ENCODE peak calls at places on chromosomes 12 and 14, in five cellular contexts. O, I, Z, A and F are unnamed samples.

GRCh38 chr12:97927991-97928390 is 465.4 kb downstream of the RMST start:
- DNase-seq in O (no peak), I (no peak), Z (no peak), A (no peak), F (no peak)

GRCh38 chr14:100471451-100472093 is 115.6 kb downstream of the BEGAIN start:
- DNase-seq in O (peak), I (no peak), Z (peak), A (no peak), F (peak)

GRCh38 chr12:51460519-51460918 is 35.9 kb downstream of the SLC4A8 start:
- DNase-seq in O (peak), I (no peak), Z (peak), A (no peak), F (no peak)

GRCh38 chr12:121974026-121974985 is 47.4 kb upstream of the BCL7A start:
- DNase-seq in O (no peak), I (no peak), Z (no peak), A (no peak), F (no peak)

GRCh38 chr12:121391619-121392324 is 8.1 kb upstream of the RNF34 start:
- DNase-seq in O (no peak), I (peak), Z (peak), A (no peak), F (no peak)

GRCh38 chr12:8050600-8051250 is 15.4 kb downstream of the C3AR1 start:
- DNase-seq in O (no peak), I (no peak), Z (no peak), A (no peak), F (no peak)

GRCh38 chr12:127393896-127394295 is 873.1 kb upstream of the TMEM132C start:
- DNase-seq in O (peak), I (no peak), Z (peak), A (no peak), F (no peak)

GRCh38 chr12:51227962-51228361 is 10.1 kb upstream of the POU6F1 start:
- DNase-seq in O (no peak), I (no peak), Z (no peak), A (no peak), F (no peak)

GRCh38 chr12:57782243-57782607 is 362 bp upstream of the TSFM start:
- DNase-seq in O (no peak), I (no peak), Z (no peak), A (no peak), F (no peak)
- H3K4me2 ChIP-seq in O (peak), I (peak), Z (no peak), A (no peak), F (no peak)

DNA sequence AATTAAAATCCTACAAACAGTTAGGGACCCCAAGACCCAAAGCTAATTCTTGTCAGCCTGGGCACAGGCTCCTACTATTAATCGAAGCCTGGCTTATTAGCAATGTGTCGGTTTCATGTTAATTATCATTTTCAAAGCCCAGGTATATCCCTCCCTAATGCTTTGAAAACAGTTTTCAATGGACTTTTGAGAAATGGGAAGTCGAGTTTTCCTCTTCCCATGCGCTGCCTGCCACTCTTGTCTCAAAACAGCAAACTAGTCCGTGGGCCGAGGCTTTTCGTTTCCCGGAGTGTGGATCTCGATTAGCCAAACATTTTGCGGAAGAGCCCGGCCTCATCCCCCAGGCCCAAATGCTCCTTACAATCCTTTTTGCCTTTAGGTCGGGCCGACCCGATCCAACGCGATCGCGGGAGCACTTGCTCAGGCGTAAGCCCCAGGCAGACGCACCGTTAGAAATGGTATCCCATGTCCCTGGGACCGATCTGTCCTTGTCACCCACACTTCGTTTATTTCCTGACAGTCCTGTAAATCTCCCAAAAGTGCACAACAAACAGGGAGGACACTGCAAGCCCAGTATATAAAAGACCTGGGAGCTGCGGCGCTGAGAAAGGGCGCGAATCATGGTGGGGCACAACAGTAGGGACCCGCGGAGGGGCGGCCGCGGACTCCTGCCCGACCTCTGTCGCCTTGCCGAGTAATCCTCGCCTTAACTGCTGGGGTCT is 1.5 kb downstream of the SIX6 start:
- DNase-seq in O (no peak), I (no peak), Z (no peak), A (no peak), F (no peak)
- TF ChIP-seq EZH2 in O (no peak), I (no peak), Z (peak), A (no peak), F (no peak)

GRCh38 chr14:56810850-56811595 is 744 bp upstream of the OTX2 start:
- DNase-seq in O (no peak), I (no peak), Z (no peak), A (no peak), F (peak)

GRCh38 chr14:56809262-56810215 is 740 bp downstream of the OTX2 start:
- DNase-seq in O (no peak), I (no peak), Z (no peak), A (no peak), F (peak)

GRCh38 chr14:56811596-56812363 is 1.5 kb upstream of the OTX2 start:
- DNase-seq in O (no peak), I (no peak), Z (no peak), A (no peak), F (peak)

GRCh38 chr14:56808314-56809201 is 1.7 kb downstream of the OTX2 start:
- DNase-seq in O (no peak), I (no peak), Z (no peak), A (no peak), F (peak)

GRCh38 chr14:56810341-56810740 is at the start of gene OTX2:
- DNase-seq in O (no peak), I (no peak), Z (no peak), A (no peak), F (peak)
- H3K4me2 ChIP-seq in O (no peak), I (no peak), Z (no peak), A (no peak), F (peak)

DNA sequence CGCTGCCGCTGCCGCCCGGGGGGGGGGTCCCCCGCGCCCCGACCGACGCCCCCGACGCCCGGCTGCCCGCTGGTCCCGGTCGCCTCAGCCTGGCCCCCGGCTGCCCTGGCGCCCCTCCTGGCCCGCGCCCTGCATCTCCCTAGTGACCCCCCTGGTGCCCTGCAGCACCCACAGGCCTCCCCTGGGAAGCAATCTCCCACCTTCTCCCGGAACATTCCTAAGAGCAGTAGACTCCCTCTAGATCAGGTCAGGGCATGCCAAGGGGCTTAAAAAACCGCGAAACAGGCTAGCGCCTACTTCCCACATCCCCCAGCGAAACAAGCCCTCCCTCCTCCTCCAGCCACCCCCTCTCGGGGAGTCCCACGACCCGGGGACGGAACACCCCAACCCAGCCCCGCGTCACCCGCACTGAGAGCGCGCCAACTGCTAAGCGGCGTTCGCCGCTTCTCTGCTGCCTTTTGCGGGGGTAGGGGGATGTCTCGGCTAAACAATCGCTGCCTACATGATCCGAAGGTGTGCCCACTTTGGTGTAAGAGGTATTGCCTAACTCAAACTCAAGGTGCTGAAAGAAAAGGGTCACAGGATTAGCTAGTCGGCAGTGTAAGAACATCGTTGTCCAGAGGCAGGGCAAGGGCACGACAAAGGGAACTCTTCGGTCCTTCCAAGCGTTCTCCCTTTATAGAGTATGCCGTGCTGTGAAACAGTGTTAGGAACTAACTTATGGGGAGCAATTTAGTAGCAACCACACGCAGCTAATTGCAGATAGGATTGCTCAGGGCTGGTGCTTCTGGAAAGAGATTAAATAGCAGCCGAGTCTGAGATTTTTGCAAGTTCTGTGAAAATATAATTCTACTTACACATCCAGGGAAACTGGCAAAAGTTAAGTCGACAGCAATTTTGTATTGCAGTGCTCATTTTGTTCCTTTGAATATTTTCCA is 617 bp upstream of the NTN4 start:
- DNase-seq in O (peak), I (no peak), Z (peak), A (no peak), F (peak)
- TF ChIP-seq EZH2 in O (no peak), I (peak), Z (peak), A (peak), F (peak)

GRCh38 chr12:119179335-119180021 is 747 bp downstream of the HSPB8 start:
- DNase-seq in O (peak), I (no peak), Z (peak), A (no peak), F (peak)
- H3K4me2 ChIP-seq in O (peak), I (no peak), Z (peak), A (peak), F (no peak)

GRCh38 chr12:53740130-53740491 is 11.7 kb downstream of the CISTR start:
- DNase-seq in O (no peak), I (no peak), Z (no peak), A (no peak), F (no peak)

GRCh38 chr12:53746592-53747491 is 4.9 kb downstream of the CISTR start:
- DNase-seq in O (peak), I (peak), Z (peak), A (no peak), F (peak)

GRCh38 chr12:53744730-53745129 is 7.0 kb downstream of the CISTR start:
- DNase-seq in O (no peak), I (no peak), Z (no peak), A (no peak), F (no peak)

GRCh38 chr12:53744130-53744441 is 7.7 kb downstream of the CISTR start:
- DNase-seq in O (no peak), I (no peak), Z (no peak), A (no peak), F (peak)

GRCh38 chr12:53743277-53744129 is 8.3 kb downstream of the CISTR start:
- DNase-seq in O (peak), I (peak), Z (peak), A (no peak), F (peak)
- TF ChIP-seq EZH2 in O (no peak), I (no peak), Z (no peak), A (no peak), F (peak)

DNA sequence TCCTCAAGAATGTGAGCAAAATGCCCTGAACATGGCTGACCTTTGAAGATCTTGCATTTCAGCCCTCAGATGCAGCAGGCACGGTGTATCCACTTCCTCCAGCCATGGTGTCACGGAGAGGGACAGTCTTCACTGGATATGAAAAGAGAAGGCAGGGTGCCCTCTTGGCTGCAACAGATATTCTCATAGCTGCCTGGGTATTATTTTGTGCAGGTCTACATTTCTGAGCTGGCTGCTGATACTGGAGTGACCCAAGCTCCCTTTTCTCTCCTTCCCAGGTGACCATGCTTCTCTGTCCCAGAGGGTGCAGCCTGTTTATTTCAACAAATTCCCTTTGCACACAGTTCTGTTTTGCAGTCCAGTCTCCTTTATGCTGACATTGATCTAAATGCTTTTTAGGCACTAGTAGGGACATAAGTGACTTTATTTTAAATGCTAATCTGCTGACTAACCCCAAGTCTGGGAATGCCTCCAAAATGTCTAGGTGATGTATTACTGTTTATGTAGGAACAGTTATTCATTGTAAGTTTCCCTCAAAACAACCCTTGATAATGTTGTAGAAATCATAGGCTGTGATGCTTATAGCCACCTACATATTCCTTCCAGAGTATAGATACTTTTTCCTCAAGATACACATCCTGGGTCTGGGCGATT is 17.4 kb upstream of the PYGL start:
- DNase-seq in O (peak), I (no peak), Z (peak), A (no peak), F (no peak)
- H3K4me2 ChIP-seq in O (peak), I (no peak), Z (peak), A (no peak), F (no peak)

GRCh38 chr12:80770958-80771357 is 54.2 kb downstream of the MYF5 start:
- DNase-seq in O (no peak), I (no peak), Z (no peak), A (no peak), F (no peak)
- TF ChIP-seq EZH2 in O (no peak), I (no peak), Z (no peak), A (no peak), F (no peak)

GRCh38 chr12:132716356-132716755 is 5.7 kb downstream of the PGAM5 start:
- DNase-seq in O (no peak), I (no peak), Z (no peak), A (no peak), F (no peak)
- H3K4me2 ChIP-seq in O (no peak), I (no peak), Z (no peak), A (no peak), F (no peak)

GRCh38 chr12:92973614-92974013 is 44.5 kb upstream of the EEA1 start:
- DNase-seq in O (peak), I (no peak), Z (peak), A (peak), F (no peak)

GRCh38 chr12:92977326-92977725 is 48.2 kb upstream of the EEA1 start:
- DNase-seq in O (no peak), I (no peak), Z (no peak), A (no peak), F (no peak)

GRCh38 chr12:92968201-92968813 is 39.2 kb upstream of the EEA1 start:
- DNase-seq in O (peak), I (no peak), Z (no peak), A (no peak), F (no peak)

GRCh38 chr12:92974759-92975158 is 45.7 kb upstream of the EEA1 start:
- DNase-seq in O (no peak), I (no peak), Z (no peak), A (no peak), F (no peak)

GRCh38 chr12:92971869-92972524 is 42.9 kb upstream of the EEA1 start:
- DNase-seq in O (peak), I (no peak), Z (peak), A (no peak), F (no peak)
- TF ChIP-seq EZH2 in O (no peak), I (no peak), Z (no peak), A (no peak), F (no peak)